ENCODE peak calls at places on chromosomes 11 and 22, in eight cellular contexts. One of them, this sample, is unnamed.

GRCh38 chr22:42434283-42434682 is 2.1 kb upstream of the NFAM1 start:
- DNase-seq in CD4-positive, CD25-positive, alpha-beta regulatory T cell: no peak
- DNase-seq in non-pigmented ciliary epithelial cell: no peak
- DNase-seq in RCC 7860: no peak
- DNase-seq in HTR-8/SVneo: no peak
- DNase-seq in GM12865: no peak
- DNase-seq in A549: no peak
- DNase-seq in right atrium auricular region: no peak
- DNase-seq in this sample: no peak

GRCh38 chr11:70128435-70128906 is 50.4 kb downstream of the ANO1 start:
- DNase-seq in CD4-positive, CD25-positive, alpha-beta regulatory T cell: no peak
- DNase-seq in non-pigmented ciliary epithelial cell: no peak
- DNase-seq in RCC 7860: peak; percentile 4
- DNase-seq in HTR-8/SVneo: peak; percentile 47
- DNase-seq in GM12865: no peak
- DNase-seq in A549: peak; percentile 89
- DNase-seq in right atrium auricular region: no peak
- DNase-seq in this sample: no peak

GRCh38 chr11:68350759-68351449 is 38.5 kb downstream of the LRP5 start:
- DNase-seq in CD4-positive, CD25-positive, alpha-beta regulatory T cell: no peak
- DNase-seq in non-pigmented ciliary epithelial cell: no peak
- DNase-seq in RCC 7860: no peak
- DNase-seq in HTR-8/SVneo: no peak
- DNase-seq in GM12865: no peak
- DNase-seq in A549: no peak
- DNase-seq in right atrium auricular region: no peak
- DNase-seq in this sample: no peak

GRCh38 chr22:23126165-23127054 is 15.4 kb downstream of the RSPH14 start:
- DNase-seq in CD4-positive, CD25-positive, alpha-beta regulatory T cell: no peak
- DNase-seq in non-pigmented ciliary epithelial cell: no peak
- DNase-seq in RCC 7860: no peak
- DNase-seq in HTR-8/SVneo: no peak
- DNase-seq in GM12865: no peak
- DNase-seq in A549: no peak
- DNase-seq in right atrium auricular region: no peak
- DNase-seq in this sample: no peak

GRCh38 chr11:110774138-110775014 is 62.1 kb upstream of the ARHGAP20 start:
- DNase-seq in CD4-positive, CD25-positive, alpha-beta regulatory T cell: no peak
- DNase-seq in non-pigmented ciliary epithelial cell: no peak
- DNase-seq in RCC 7860: no peak
- DNase-seq in HTR-8/SVneo: no peak
- DNase-seq in GM12865: no peak
- DNase-seq in A549: no peak
- DNase-seq in right atrium auricular region: no peak
- DNase-seq in this sample: no peak

GRCh38 chr11:67644042-67644441 is 4.5 kb upstream of the TBX10 start:
- DNase-seq in CD4-positive, CD25-positive, alpha-beta regulatory T cell: no peak
- DNase-seq in non-pigmented ciliary epithelial cell: no peak
- DNase-seq in RCC 7860: no peak
- DNase-seq in HTR-8/SVneo: no peak
- DNase-seq in GM12865: no peak
- DNase-seq in A549: peak; percentile 48
- DNase-seq in right atrium auricular region: no peak
- DNase-seq in this sample: no peak

GRCh38 chr22:43723816-43724215 is 88.3 kb downstream of the EFCAB6 start:
- DNase-seq in CD4-positive, CD25-positive, alpha-beta regulatory T cell: no peak
- DNase-seq in non-pigmented ciliary epithelial cell: no peak
- DNase-seq in RCC 7860: no peak
- DNase-seq in HTR-8/SVneo: no peak
- DNase-seq in GM12865: no peak
- DNase-seq in A549: no peak
- DNase-seq in right atrium auricular region: no peak
- DNase-seq in this sample: no peak

GRCh38 chr11:127044535-127044934 is 44.0 kb upstream of the KIRREL3 start:
- DNase-seq in CD4-positive, CD25-positive, alpha-beta regulatory T cell: no peak
- DNase-seq in non-pigmented ciliary epithelial cell: no peak
- DNase-seq in RCC 7860: no peak
- DNase-seq in HTR-8/SVneo: no peak
- DNase-seq in GM12865: no peak
- DNase-seq in A549: no peak
- DNase-seq in right atrium auricular region: no peak
- DNase-seq in this sample: no peak

GRCh38 chr22:24330636-24331035 is 60.0 kb downstream of the SPECC1L start:
- DNase-seq in CD4-positive, CD25-positive, alpha-beta regulatory T cell: no peak
- DNase-seq in non-pigmented ciliary epithelial cell: no peak
- DNase-seq in RCC 7860: no peak
- DNase-seq in HTR-8/SVneo: no peak
- DNase-seq in GM12865: no peak
- DNase-seq in A549: no peak
- DNase-seq in right atrium auricular region: no peak
- DNase-seq in this sample: no peak

GRCh38 chr11:73366953-73367352 is 9.2 kb upstream of the RELT start:
- DNase-seq in CD4-positive, CD25-positive, alpha-beta regulatory T cell: no peak
- DNase-seq in non-pigmented ciliary epithelial cell: no peak
- DNase-seq in RCC 7860: no peak
- DNase-seq in HTR-8/SVneo: no peak
- DNase-seq in GM12865: no peak
- DNase-seq in A549: no peak
- DNase-seq in right atrium auricular region: no peak
- DNase-seq in this sample: no peak

GRCh38 chr11:61962213-61963015 is 5.0 kb downstream of the FTH1 start:
- DNase-seq in CD4-positive, CD25-positive, alpha-beta regulatory T cell: peak; percentile 31
- DNase-seq in non-pigmented ciliary epithelial cell: no peak
- DNase-seq in RCC 7860: peak; percentile 8
- DNase-seq in HTR-8/SVneo: no peak
- DNase-seq in GM12865: no peak
- DNase-seq in A549: peak; percentile 43
- DNase-seq in right atrium auricular region: peak; percentile 68
- DNase-seq in this sample: no peak

GRCh38 chr11:35192347-35192746 is 53.4 kb downstream of the CD44 start:
- DNase-seq in CD4-positive, CD25-positive, alpha-beta regulatory T cell: no peak
- DNase-seq in non-pigmented ciliary epithelial cell: no peak
- DNase-seq in RCC 7860: no peak
- DNase-seq in HTR-8/SVneo: no peak
- DNase-seq in GM12865: no peak
- DNase-seq in A549: no peak
- DNase-seq in right atrium auricular region: no peak
- DNase-seq in this sample: no peak

GRCh38 chr22:47092896-47093311 is 330.5 kb downstream of the TBC1D22A start:
- DNase-seq in CD4-positive, CD25-positive, alpha-beta regulatory T cell: no peak
- DNase-seq in non-pigmented ciliary epithelial cell: no peak
- DNase-seq in RCC 7860: no peak
- DNase-seq in HTR-8/SVneo: peak; percentile 29
- DNase-seq in GM12865: no peak
- DNase-seq in A549: no peak
- DNase-seq in right atrium auricular region: no peak
- DNase-seq in this sample: no peak

GRCh38 chr22:29060251-29060650 is 1.4 kb downstream of the C22orf31 start:
- DNase-seq in CD4-positive, CD25-positive, alpha-beta regulatory T cell: no peak
- DNase-seq in non-pigmented ciliary epithelial cell: no peak
- DNase-seq in RCC 7860: no peak
- DNase-seq in HTR-8/SVneo: no peak
- DNase-seq in GM12865: no peak
- DNase-seq in A549: no peak
- DNase-seq in right atrium auricular region: no peak
- DNase-seq in this sample: no peak

GRCh38 chr11:108009497-108010360 is 1.0 kb downstream of the CUL5 start:
- DNase-seq in CD4-positive, CD25-positive, alpha-beta regulatory T cell: no peak
- DNase-seq in non-pigmented ciliary epithelial cell: no peak
- DNase-seq in RCC 7860: no peak
- DNase-seq in HTR-8/SVneo: no peak
- DNase-seq in GM12865: no peak
- DNase-seq in A549: no peak
- DNase-seq in right atrium auricular region: no peak
- DNase-seq in this sample: no peak

GRCh38 chr11:96207459-96208449 is 135.2 kb downstream of the MAML2 start:
- DNase-seq in CD4-positive, CD25-positive, alpha-beta regulatory T cell: peak; percentile 55
- DNase-seq in non-pigmented ciliary epithelial cell: no peak
- DNase-seq in RCC 7860: no peak
- DNase-seq in HTR-8/SVneo: no peak
- DNase-seq in GM12865: no peak
- DNase-seq in A549: no peak
- DNase-seq in right atrium auricular region: no peak
- DNase-seq in this sample: peak; percentile 11

This sample was measured in immature natural killer cell.